ENCODE peak calls at places on chromosomes 1 and 21, in six cellular contexts. L, X, H, E, R and Z are unnamed samples. For H3K4me1, the result is how much of the 10 kb centered on the place peaks cover.

GRCh38 chr1:92931691-92932090 is 29.6 kb downstream of the DIPK1A start:
- DNase-seq in L (no peak), X (no peak), E (no peak), R (no peak), H (no peak), Z (no peak)

GRCh38 chr1:246695136-246695535 is 29.1 kb upstream of the SCCPDH start:
- DNase-seq in L (no peak), E (no peak), R (peak), X (no peak), H (no peak), Z (no peak)

GRCh38 chr1:13892671-13893325 is 192.8 kb downstream of the PRDM2 start:
- DNase-seq in L (no peak), H (no peak), E (no peak), R (no peak), X (peak), Z (no peak)

GRCh38 chr1:51000651-51001050 is 30.6 kb downstream of the CDKN2C start:
- DNase-seq in H (no peak), L (no peak), X (no peak), E (no peak), R (no peak), Z (no peak)

GRCh38 chr1:93338426-93338825 is 7.3 kb upstream of the DR1 start:
- DNase-seq in X (no peak), R (peak), E (no peak), L (no peak), H (peak), Z (no peak)

GRCh38 chr1:188669715-188670114 is 1807.9 kb downstream of the BRINP3 start:
- DNase-seq in X (no peak), E (no peak), L (no peak), R (peak), H (no peak), Z (no peak)

GRCh38 chr1:59738591-59739015 is 76.1 kb upstream of the HOOK1 start:
- DNase-seq in H (peak), E (no peak), L (no peak), X (no peak), R (no peak), Z (no peak)

GRCh38 chr1:91727763-91728162 is 158.2 kb downstream of the TGFBR3 start:
- DNase-seq in R (no peak), E (no peak), X (no peak), H (peak), L (no peak), Z (no peak)

GRCh38 chr1:204192589-204193352 is 3.5 kb downstream of the KISS1 start:
- DNase-seq in R (peak), H (no peak), L (no peak), E (no peak), X (no peak), Z (no peak)

GRCh38 chr1:43812579-43812978 is 105.2 kb downstream of the ST3GAL3 start:
- DNase-seq in X (no peak), R (no peak), L (no peak), H (no peak), E (no peak), Z (no peak)

GRCh38 chr1:14366361-14367018 is 232.0 kb upstream of the KAZN start:
- DNase-seq in L (no peak), R (no peak), E (no peak), X (peak), H (no peak), Z (peak)

GRCh38 chr1:99465176-99465900 is 180.6 kb upstream of the PALMD start:
- DNase-seq in R (peak), X (no peak), L (no peak), H (peak), E (no peak), Z (no peak)

GRCh38 chr1:11131816-11132215 is 32.1 kb upstream of the EXOSC10 start:
- DNase-seq in E (no peak), H (no peak), X (no peak), L (no peak), R (no peak), Z (no peak)

GRCh38 chr1:165436994-165437393 is 7.9 kb downstream of the RXRG start:
- DNase-seq in R (no peak), L (no peak), E (no peak), X (no peak), H (no peak), Z (no peak)

DNA sequence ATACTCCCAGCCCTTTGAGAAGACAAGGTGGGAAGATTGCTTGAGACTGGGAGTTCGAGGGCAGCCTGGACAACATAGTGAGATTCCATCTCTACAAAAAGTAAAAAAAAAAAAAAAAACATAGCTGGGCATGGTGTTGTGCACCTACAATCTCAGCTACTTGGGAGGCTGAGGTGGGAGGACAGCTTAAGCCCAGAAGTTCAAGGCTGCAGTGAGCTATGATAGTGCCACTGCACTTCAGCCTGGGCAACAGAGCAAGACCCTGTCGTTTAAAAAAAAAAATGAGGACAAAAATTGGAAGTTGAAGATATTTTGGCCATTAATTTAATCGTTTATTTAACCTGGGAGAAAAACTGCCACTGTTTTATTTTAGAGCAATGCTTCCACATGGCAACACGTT is 1.1 kb downstream of the URB1 start:
- DNase-seq in E (no peak), R (no peak), H (no peak), X (no peak), L (no peak), Z (no peak)
- H3K4me3 ChIP-seq in E (no peak), R (peak), H (peak), X (peak), L (peak), Z (peak)

GRCh38 chr21:45087022-45087823 is 12.8 kb downstream of the ADARB1 start:
- DNase-seq in H (no peak), R (no peak), E (no peak), L (no peak), X (no peak), Z (no peak)

GRCh38 chr21:45089964-45090363 is 15.6 kb downstream of the ADARB1 start:
- DNase-seq in R (no peak), L (no peak), E (no peak), H (no peak), X (no peak), Z (no peak)

GRCh38 chr21:45088116-45088515 is 13.7 kb downstream of the ADARB1 start:
- DNase-seq in X (no peak), H (no peak), R (no peak), E (no peak), L (no peak), Z (no peak)

GRCh38 chr21:45086342-45086958 is 12.1 kb downstream of the ADARB1 start:
- DNase-seq in H (no peak), L (no peak), X (no peak), R (no peak), E (no peak), Z (no peak)

GRCh38 chr21:45088729-45089128 is 14.3 kb downstream of the ADARB1 start:
- DNase-seq in H (no peak), E (no peak), L (no peak), X (no peak), R (peak), Z (no peak)
- H3K4me1 ChIP-seq in H (under half), E (under half), L (half or more), X (under half), R (under half), Z (under half)

DNA sequence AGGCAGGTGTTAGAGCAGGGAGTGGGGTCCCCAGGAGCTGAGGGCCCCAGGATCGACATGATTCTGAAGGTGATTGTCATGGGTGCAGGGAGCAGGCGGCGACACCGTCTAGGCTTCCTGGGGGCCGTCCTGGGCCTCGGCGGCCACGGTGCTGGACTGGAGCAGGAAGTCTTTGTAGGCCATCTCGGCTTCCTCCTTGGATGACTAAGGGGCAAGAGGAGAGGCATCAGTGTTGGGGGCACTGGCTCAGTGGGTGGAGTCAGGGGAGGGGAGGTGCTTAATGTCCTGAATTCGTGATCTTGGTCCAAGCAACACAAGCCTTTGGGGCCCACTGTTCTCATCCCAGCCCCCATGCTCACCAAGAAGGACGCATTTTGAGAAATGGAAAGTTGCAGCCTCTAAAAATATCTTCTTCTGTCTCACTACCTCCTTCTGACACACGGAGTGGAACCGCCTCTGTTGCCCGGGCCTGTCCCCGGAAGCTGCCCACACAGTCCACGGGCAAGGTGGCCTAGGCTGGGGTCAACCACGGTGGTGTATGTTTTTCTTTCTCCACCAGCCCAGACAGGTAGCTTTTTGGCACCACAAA is 8.6 kb upstream of the FCMR start:
- DNase-seq in R (peak), H (no peak), E (no peak), X (no peak), L (no peak), Z (no peak)
- H3K4me3 ChIP-seq in R (no peak), H (no peak), E (no peak), X (no peak), L (no peak), Z (no peak)

DNA sequence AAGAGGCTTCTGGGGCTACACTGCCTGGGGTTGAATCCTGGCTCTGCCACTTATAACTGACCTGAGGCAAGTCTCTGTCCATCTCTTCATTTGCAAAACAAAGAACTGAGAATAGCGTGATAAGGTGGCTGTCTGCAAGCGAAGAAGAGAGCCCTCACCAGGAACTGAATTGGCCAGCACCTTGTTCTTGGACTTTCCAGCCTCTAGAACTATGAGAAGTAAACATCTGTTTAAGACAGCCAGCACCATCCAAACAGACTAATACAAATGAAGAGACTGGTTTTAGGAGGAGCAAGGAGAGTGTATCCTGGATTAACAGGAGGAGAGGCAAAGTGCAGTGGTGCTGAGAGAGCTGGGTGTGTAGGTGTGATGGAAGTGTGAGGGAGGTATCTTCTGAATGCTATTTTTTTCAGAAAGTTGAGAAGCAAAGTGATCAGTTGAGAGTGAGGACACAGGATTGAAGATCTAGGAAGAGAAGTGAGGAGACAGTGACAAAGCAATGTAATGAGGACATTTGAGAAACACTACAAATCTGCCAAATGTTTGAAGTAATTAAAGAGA is 59.3 kb downstream of the CD58 start:
- DNase-seq in H (no peak), L (no peak), E (no peak), X (no peak), R (no peak), Z (no peak)
- H3K4me1 ChIP-seq in H (under half), L (under half), E (under half), X (under half), R (under half), Z (under half)

DNA sequence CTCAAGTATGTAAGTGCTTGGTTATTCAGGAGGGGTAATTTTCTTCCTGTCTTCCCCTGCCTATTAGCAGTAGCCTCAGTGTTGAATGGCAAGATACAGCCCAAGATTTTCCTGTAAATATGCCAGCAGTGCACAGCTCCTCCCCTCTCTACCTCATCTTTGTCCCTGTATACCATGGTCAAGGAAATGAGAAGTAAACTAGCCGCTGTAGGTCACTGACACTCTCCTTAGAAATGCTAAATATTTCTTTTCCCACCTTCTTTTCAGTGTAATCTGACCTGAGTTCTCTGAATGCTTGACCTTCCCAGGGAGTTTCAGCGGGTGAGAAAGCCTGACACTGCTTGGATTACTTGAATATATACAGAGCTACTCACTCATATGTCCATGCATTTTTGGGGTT is 84.1 kb upstream of the ZNF326 start:
- DNase-seq in L (no peak), X (no peak), E (no peak), H (peak), R (no peak), Z (no peak)
- H3K4me3 ChIP-seq in L (no peak), X (no peak), E (no peak), H (no peak), R (no peak), Z (no peak)